ENCODE peak calls at places on chromosomes 6 and 20, in seven cellular contexts. M is NB4, I is pancreas, W is substantia nigra, P is RCC 7860, S is OCI-LY7, F is osteocyte. N is an unnamed sample.

GRCh38 chr6:42374027-42374669 is 77.6 kb downstream of the TRERF1 start:
- DNase-seq in F (no peak), P (no peak), I (no peak), M (peak), S (no peak), W (no peak), N (no peak)

GRCh38 chr6:33904050-33904827 is 100.4 kb upstream of the MLN start:
- DNase-seq in W (no peak), I (no peak), F (no peak), M (peak), P (no peak), S (no peak), N (no peak)

GRCh38 chr6:69162811-69163210 is 527.7 kb downstream of the ADGRB3 start:
- DNase-seq in W (no peak), F (no peak), I (no peak), M (no peak), S (no peak), P (no peak), N (no peak)

GRCh38 chr6:81051952-81052351 is 700.5 kb downstream of the TENT5A start:
- DNase-seq in P (no peak), I (no peak), S (no peak), W (no peak), F (no peak), M (no peak), N (no peak)

GRCh38 chr6:148186916-148187315 is 155.7 kb upstream of the SASH1 start:
- DNase-seq in P (no peak), M (no peak), W (no peak), S (no peak), F (no peak), I (no peak), N (no peak)

GRCh38 chr6:4316867-4317400 is 181.6 kb upstream of the ECI2 start:
- DNase-seq in I (no peak), F (no peak), P (peak), M (peak), S (no peak), W (no peak), N (peak)

GRCh38 chr6:104573372-104573771 is 286.3 kb downstream of the HACE1 start:
- DNase-seq in I (no peak), F (no peak), S (no peak), W (no peak), P (no peak), M (no peak), N (no peak)

GRCh38 chr20:59184880-59185447 is 21.3 kb downstream of the ZNF831 start:
- DNase-seq in P (no peak), M (no peak), F (no peak), I (no peak), S (no peak), W (no peak), N (no peak)

GRCh38 chr20:37385659-37386504 is 39.9 kb downstream of the SRC start:
- DNase-seq in P (no peak), F (no peak), I (peak), W (no peak), S (no peak), M (no peak), N (no peak)

GRCh38 chr6:72626126-72626525 is 4.3 kb downstream of the KCNQ5 start:
- DNase-seq in M (peak), I (no peak), W (no peak), F (no peak), P (no peak), S (peak), N (no peak)

GRCh38 chr6:148746363-148747144 is at the start of gene UST:
- DNase-seq in S (peak), P (peak), F (peak), M (peak), W (peak), I (peak), N (peak)

GRCh38 chr20:278181-278580 is 12.4 kb downstream of the C20orf96 start:
- DNase-seq in P (no peak), I (no peak), F (peak), M (no peak), S (no peak), W (no peak), N (no peak)

GRCh38 chr20:44428174-44429016 is 47.3 kb upstream of the TTPAL start:
- DNase-seq in S (no peak), F (no peak), I (no peak), M (no peak), P (no peak), W (no peak), N (no peak)

GRCh38 chr20:62745279-62745958 is 36.8 kb downstream of the NTSR1 start:
- DNase-seq in W (no peak), M (no peak), I (peak), F (no peak), S (no peak), P (no peak), N (no peak)

GRCh38 chr20:37358366-37359150 is 12.6 kb downstream of the SRC start:
- DNase-seq in I (peak), M (no peak), P (no peak), F (no peak), S (no peak), W (no peak), N (no peak)

GRCh38 chr20:23061713-23062561 is 12.5 kb upstream of the THBD start:
- DNase-seq in S (peak), M (peak), F (no peak), I (no peak), P (peak), W (no peak), N (peak)

GRCh38 chr6:169263836-169264608 is 10.4 kb upstream of the THBS2 start:
- DNase-seq in I (no peak), F (no peak), W (peak), S (no peak), M (no peak), P (peak), N (peak)

GRCh38 chr6:90135672-90136071 is 161.0 kb downstream of the BACH2 start:
- DNase-seq in S (no peak), F (no peak), W (no peak), P (peak), I (no peak), M (no peak), N (peak)

GRCh38 chr6:30685977-30686907 is at the start of gene PPP1R18:
- DNase-seq in S (peak), F (no peak), I (peak), P (peak), M (peak), W (peak), N (peak)

GRCh38 chr20:58841539-58842264 is 9.0 kb downstream of the GNAS-AS1 start:
- DNase-seq in W (no peak), F (no peak), M (no peak), P (no peak), I (no peak), S (no peak), N (no peak)

GRCh38 chr20:723756-724155 is 44.5 kb downstream of the SLC52A3 start:
- DNase-seq in M (no peak), F (no peak), W (no peak), P (no peak), S (no peak), I (no peak), N (no peak)

GRCh38 chr6:161630674-161631073 is 356.8 kb upstream of the AGPAT4 start:
- DNase-seq in F (no peak), M (no peak), I (no peak), S (no peak), W (no peak), P (no peak), N (no peak)

GRCh38 chr6:155402656-155403304 is 52.9 kb downstream of the NOX3 start:
- DNase-seq in I (no peak), F (no peak), S (no peak), P (no peak), M (no peak), W (no peak), N (no peak)

GRCh38 chr6:135842618-135843392 is 8.7 kb upstream of the PDE7B start:
- DNase-seq in I (no peak), P (no peak), F (no peak), W (no peak), S (no peak), M (no peak), N (no peak)

GRCh38 chr20:3808141-3808479 is 12.0 kb downstream of the CDC25B start:
- DNase-seq in M (no peak), F (peak), I (peak), S (no peak), P (peak), W (peak), N (peak)

GRCh38 chr6:58113960-58114359 is 796.5 kb downstream of the PRIM2 start:
- DNase-seq in M (no peak), S (no peak), W (no peak), P (no peak), I (no peak), F (no peak), N (no peak)

GRCh38 chr6:147759088-147759487 is 250.6 kb downstream of the SAMD5 start:
- DNase-seq in F (no peak), M (no peak), P (no peak), I (no peak), W (no peak), S (no peak), N (no peak)

GRCh38 chr6:3835055-3835731 is 14.0 kb upstream of the FAM50B start:
- DNase-seq in M (no peak), F (peak), S (no peak), I (no peak), P (no peak), W (no peak), N (no peak)

GRCh38 chr20:14817121-14817520 is 479.7 kb upstream of the FLRT3 start:
- DNase-seq in M (no peak), S (no peak), W (no peak), I (no peak), F (no peak), P (no peak), N (no peak)

GRCh38 chr20:57648878-57649616 is 28.8 kb upstream of the ZBP1 start:
- DNase-seq in S (no peak), F (no peak), M (no peak), W (no peak), I (no peak), P (no peak), N (no peak)